ENCODE peak calls at places on chromosomes 5 and 9, in seven cellular contexts. C is HEK293T; T is effector CD4-positive, alpha-beta T cell; H is cardiac fibroblast; Y is HT1080; L is Caki2; V is activated CD4-positive, alpha-beta T cell treated with anti-CD3 and anti-CD28 coated beads, Interleukin-2, amount 50 U/mL, for 1 hour. I is an unnamed sample.
A peak's percentile ranks its signal among the peaks of the same experiment; 100 is the strongest.

GRCh38 chr5:132678735-132679134 is 4.9 kb downstream of the IL4 start:
- DNase-seq in H (no peak), V (no peak), T (no peak), Y (no peak), C (no peak), L (no peak), I (no peak)

GRCh38 chr5:35066260-35066795 is 18.6 kb upstream of the AGXT2 start:
- DNase-seq in H (no peak), V (no peak), L (no peak), C (no peak), Y (no peak), T (no peak), I (no peak)

GRCh38 chr9:22447607-22448305 is 1.1 kb downstream of the DMRTA1 start:
- DNase-seq in C (no peak), V (no peak), L (peak; percentile 49), H (no peak), T (no peak), Y (peak; percentile 16), I (no peak)

GRCh38 chr5:154059039-154059430 is 20.3 kb downstream of the MFAP3 start:
- DNase-seq in T (no peak), Y (no peak), C (no peak), V (no peak), L (no peak), H (no peak), I (no peak)

GRCh38 chr9:6502399-6502798 is 89.4 kb downstream of the UHRF2 start:
- DNase-seq in V (no peak), H (no peak), L (no peak), C (no peak), Y (no peak), T (no peak), I (no peak)

GRCh38 chr5:123835421-123835820 is 323.4 kb downstream of the CSNK1G3 start:
- DNase-seq in H (no peak), Y (no peak), L (no peak), C (no peak), V (no peak), T (no peak), I (no peak)

GRCh38 chr9:81861644-81862043 is 66.6 kb upstream of the SPATA31D4 start:
- DNase-seq in Y (peak; percentile 90), H (peak; percentile 49), V (no peak), L (no peak), T (no peak), C (no peak), I (no peak)

GRCh38 chr5:132072508-132072907 is 1.1 kb upstream of the CSF2 start:
- DNase-seq in Y (no peak), H (no peak), V (no peak), T (no peak), L (no peak), C (no peak), I (no peak)

GRCh38 chr5:161420526-161420925 is 126.0 kb downstream of the GABRB2 start:
- DNase-seq in C (no peak), Y (no peak), H (no peak), T (no peak), L (no peak), V (no peak), I (no peak)

GRCh38 chr9:12640021-12640587 is 53.1 kb upstream of the TYRP1 start:
- DNase-seq in V (no peak), Y (peak; percentile 56), H (peak; percentile 77), T (no peak), L (peak; percentile 55), C (peak; percentile 8), I (no peak)

GRCh38 chr5:67301285-67301904 is 104.8 kb upstream of the CD180 start:
- DNase-seq in Y (peak; percentile 84), T (no peak), V (no peak), H (peak; percentile 97), L (peak; percentile 45), C (no peak), I (no peak)

GRCh38 chr5:67416133-67416937 is 219.7 kb upstream of the CD180 start:
- DNase-seq in H (no peak), C (no peak), Y (no peak), V (no peak), T (no peak), L (no peak), I (no peak)

GRCh38 chr9:83920469-83920941 is 727 bp downstream of the KIF27 start:
- DNase-seq in L (peak; percentile 65), V (no peak), H (peak; percentile 61), T (no peak), C (no peak), Y (no peak), I (peak; percentile 67)